ENCODE peak calls at places on chromosomes 3 and 15, in four cellular contexts. X, V, H and N are unnamed samples.

GRCh38 chr15:101169457-101170071 is 82.3 kb downstream of the CHSY1 start:
- DNase-seq in H (no peak), X (no peak), V (no peak), N (no peak)

GRCh38 chr3:31095254-31095653 is 200.8 kb upstream of the GADL1 start:
- DNase-seq in H (no peak), V (no peak), X (no peak), N (no peak)

GRCh38 chr15:89383635-89384604 is 49.3 kb upstream of the POLG start:
- DNase-seq in X (peak; percentile 27), V (no peak), H (no peak), N (no peak)

GRCh38 chr15:51094606-51095569 is at the start of gene TNFAIP8L3:
- DNase-seq in H (peak; percentile 7), V (peak; percentile 57), X (no peak), N (peak; percentile 53)

GRCh38 chr3:184907941-184908649 is 96.1 kb downstream of the VPS8 start:
- DNase-seq in H (no peak), X (no peak), V (peak; percentile 57), N (no peak)

GRCh38 chr3:159472611-159473010 is 516.0 kb upstream of the IL12A start:
- DNase-seq in H (no peak), V (no peak), X (no peak), N (no peak)

GRCh38 chr15:100940785-100941379 is 21.7 kb downstream of the LRRK1 start:
- DNase-seq in H (no peak), V (no peak), X (no peak), N (no peak)

GRCh38 chr3:170726976-170727661 is 141.2 kb upstream of the SLC7A14 start:
- DNase-seq in H (no peak), V (no peak), X (peak; percentile 52), N (peak; percentile 85)

GRCh38 chr3:170558417-170558816 is 27.5 kb downstream of the SLC7A14 start:
- DNase-seq in X (no peak), V (no peak), H (no peak), N (no peak)

GRCh38 chr3:119841808-119842471 is 60.0 kb downstream of the NR1I2 start:
- DNase-seq in V (no peak), H (no peak), X (no peak), N (no peak)

GRCh38 chr3:56522374-56522773 is 34.6 kb upstream of the CCDC66 start:
- DNase-seq in H (no peak), V (no peak), X (no peak), N (no peak)

GRCh38 chr3:28912120-28912885 is 368.6 kb upstream of the RBMS3 start:
- DNase-seq in H (no peak), V (no peak), X (no peak), N (no peak)

GRCh38 chr3:122356402-122356801 is 26.6 kb downstream of the MIX23 start:
- DNase-seq in X (no peak), H (peak; percentile 57), V (peak; percentile 56), N (no peak)

GRCh38 chr15:87322845-87323244 is 933.7 kb downstream of the NTRK3 start:
- DNase-seq in V (no peak), H (no peak), X (no peak), N (no peak)

GRCh38 chr3:45868213-45868612 is 18.1 kb upstream of the CCR9 start:
- DNase-seq in H (no peak), V (no peak), X (no peak), N (no peak)

GRCh38 chr15:45587861-45588170 is 637 bp downstream of the BLOC1S6 start:
- DNase-seq in H (no peak), V (no peak), X (no peak), N (no peak)

GRCh38 chr15:89971592-89971997 is 29.5 kb upstream of the ZNF710 start:
- DNase-seq in H (peak; percentile 62), X (peak; percentile 55), V (peak; percentile 90), N (peak; percentile 29)

GRCh38 chr3:162441716-162442115 is 945.1 kb downstream of the OTOL1 start:
- DNase-seq in H (no peak), V (no peak), X (no peak), N (no peak)

GRCh38 chr15:79778378-79778990 is 118.3 kb downstream of the MTHFS start:
- DNase-seq in H (no peak), X (no peak), V (no peak), N (no peak)

GRCh38 chr3:13874891-13875290 is 5.0 kb downstream of the WNT7A start:
- DNase-seq in V (no peak), H (no peak), X (no peak), N (no peak)

GRCh38 chr3:137787520-137787919 is 23.4 kb downstream of the SOX14 start:
- DNase-seq in X (no peak), V (no peak), H (no peak), N (no peak)

GRCh38 chr15:46034755-46035154 is 399.9 kb downstream of the SQOR start:
- DNase-seq in X (no peak), H (no peak), V (no peak), N (no peak)

GRCh38 chr3:164458986-164459385 is 619.3 kb downstream of the SI start:
- DNase-seq in V (no peak), H (no peak), X (no peak), N (no peak)

GRCh38 chr3:150545419-150546225 is 674 bp downstream of the SERP1 start:
- DNase-seq in X (peak; percentile 14), H (peak; percentile 7), V (no peak), N (peak; percentile 30)

GRCh38 chr3:149001727-149002126 is 10.4 kb downstream of the GYG1 start:
- DNase-seq in X (no peak), H (no peak), V (no peak), N (no peak)

GRCh38 chr15:83380682-83381081 is 66.5 kb upstream of the SH3GL3 start:
- DNase-seq in H (peak; percentile 37), X (peak; percentile 23), V (no peak), N (peak; percentile 34)

GRCh38 chr3:184332370-184333090 is 4.9 kb upstream of the FAM131A start:
- DNase-seq in H (no peak), V (no peak), X (no peak), N (peak; percentile 96)

GRCh38 chr3:107208100-107208499 is 169.1 kb upstream of the CCDC54 start:
- DNase-seq in H (no peak), X (no peak), V (no peak), N (peak; percentile 95)

GRCh38 chr15:42804739-42805138 is 67.8 kb upstream of the CDAN1 start:
- DNase-seq in H (no peak), X (no peak), V (no peak), N (no peak)

GRCh38 chr3:126259411-126260391 is 79.3 kb upstream of the ALDH1L1 start:
- DNase-seq in V (peak; percentile 76), X (peak; percentile 37), H (peak; percentile 29), N (peak; percentile 54)

GRCh38 chr15:75361989-75362641 is 6.3 kb downstream of the MAN2C1 start:
- DNase-seq in X (no peak), H (no peak), V (no peak), N (no peak)

GRCh38 chr3:104178695-104179094 is 1188.0 kb upstream of the ALCAM start:
- DNase-seq in V (no peak), H (no peak), X (no peak), N (no peak)

GRCh38 chr3:1843111-1843510 is 255.6 kb upstream of the CNTN4 start:
- DNase-seq in H (no peak), X (no peak), V (no peak), N (no peak)

GRCh38 chr3:41986566-41986965 is 24.7 kb upstream of the ULK4 start:
- DNase-seq in X (no peak), H (no peak), V (no peak), N (no peak)

GRCh38 chr3:46252980-46253379 is 10.7 kb downstream of the CCR3 start:
- DNase-seq in H (no peak), V (no peak), X (no peak), N (no peak)

GRCh38 chr15:31487811-31488436 is 161.3 kb downstream of the KLF13 start:
- DNase-seq in H (no peak), V (no peak), X (no peak), N (no peak)

DNA sequence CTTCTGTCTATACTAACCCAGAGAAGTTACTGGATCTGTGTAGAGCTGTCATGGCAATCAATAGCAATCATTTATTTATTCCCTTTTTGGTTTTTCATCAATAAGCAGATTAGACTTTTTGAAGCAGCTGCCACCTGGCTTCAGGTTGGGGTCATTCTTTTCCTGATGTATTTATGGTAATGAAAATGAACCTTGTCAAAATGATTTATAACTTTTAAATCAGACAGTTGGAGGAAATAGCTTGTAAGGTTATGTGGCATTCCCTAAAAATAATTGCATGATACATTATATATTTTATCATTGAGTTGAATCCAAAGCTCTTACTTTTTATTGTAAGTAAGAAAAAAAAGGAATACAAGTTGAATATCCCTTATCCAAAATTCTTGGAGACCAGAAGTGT is 8.6 kb downstream of the TIPARP start:
- DNase-seq in V (no peak), X (no peak), H (no peak), N (no peak)
- H3K27me3 ChIP-seq in V (no peaks in the 10 kb centered on the region), X (no peaks in the 10 kb centered on the region), H (no peaks in the 10 kb centered on the region), N (no peaks in the 10 kb centered on the region)

GRCh38 chr15:69783211-69783610 is 314.5 kb downstream of the TLE3 start:
- DNase-seq in H (no peak), X (no peak), V (no peak), N (no peak)
- TF ChIP-seq JUN in H (no peak), X (no peak), V (no peak), N (no peak)

GRCh38 chr15:77632760-77633133 is at the start of gene LINGO1:
- DNase-seq in H (no peak), X (peak; percentile 78), V (no peak), N (no peak)
- H3K27me3 ChIP-seq in H (peaks cover 43% of the 10 kb centered on the region), X (peaks cover 6% of the 10 kb centered on the region), V (no peaks in the 10 kb centered on the region), N (peaks cover 45% of the 10 kb centered on the region)

GRCh38 chr3:186193534-186194450 is 84.9 kb upstream of the ETV5 start:
- DNase-seq in H (no peak), X (no peak), V (peak; percentile 80), N (no peak)
- TF ChIP-seq JUN in H (no peak), X (no peak), V (peak; percentile 45), N (no peak)

DNA sequence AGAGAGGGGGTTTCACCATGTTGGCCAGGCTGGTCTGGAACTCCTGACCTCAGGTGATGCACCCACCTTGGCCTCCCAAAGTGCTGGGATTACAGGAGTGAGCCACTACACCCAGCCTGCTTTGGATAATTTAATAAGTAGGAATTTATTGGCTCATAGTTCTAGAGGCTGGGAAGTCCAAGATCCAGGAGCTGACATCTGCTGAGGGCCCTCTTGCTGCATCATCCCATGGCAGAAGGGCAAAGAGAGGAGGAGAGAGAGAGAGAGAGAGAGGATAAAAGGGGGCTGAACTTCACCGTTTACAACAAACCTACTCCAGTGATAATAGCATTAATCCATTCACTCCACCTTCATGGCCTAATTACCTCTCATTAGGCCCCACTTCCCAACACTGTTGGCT is 62.0 kb upstream of the HES1 start:
- DNase-seq in V (no peak), X (no peak), H (no peak), N (no peak)
- H3K27me3 ChIP-seq in V (no peaks in the 10 kb centered on the region), X (no peaks in the 10 kb centered on the region), H (no peaks in the 10 kb centered on the region), N (no peaks in the 10 kb centered on the region)

DNA sequence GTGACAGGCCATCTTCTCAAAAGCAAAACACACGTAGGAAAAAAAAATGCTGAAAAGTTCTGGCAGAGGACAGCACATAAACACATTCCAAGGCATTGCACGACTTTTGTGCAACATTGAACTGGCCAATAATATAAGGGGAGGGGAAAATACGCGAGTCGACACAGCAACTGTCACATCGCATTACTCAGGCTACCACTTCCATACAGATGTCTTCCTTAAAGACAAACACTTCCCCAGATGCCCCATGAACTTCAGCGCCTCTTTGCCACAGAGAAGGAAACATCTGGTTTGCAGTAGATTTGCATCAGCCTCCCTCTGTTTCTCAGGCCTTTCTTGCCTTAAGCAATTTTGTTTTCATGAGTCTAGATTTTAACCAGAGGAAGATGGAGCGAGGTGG is 144.4 kb upstream of the IGF1R start:
- DNase-seq in H (no peak), X (no peak), V (no peak), N (no peak)
- TF ChIP-seq JUN in H (no peak), X (no peak), V (no peak), N (no peak)